ENCODE peak calls at places on chromosomes 16 and 17, in nine cellular contexts. H is neural progenitor cell, L is GM23248, S is mesenchymal stem cell, J is mucosa of descending colon, D is cardiac muscle cell, O is sigmoid colon, Q is IMR-90, N is fibroblast of pulmonary artery. F is an unnamed sample.

GRCh38 chr17:81566461-81567126 is 14.4 kb upstream of the FAAP100 start:
- DNase-seq in L (peak), Q (peak), D (peak), O (peak), J (peak), N (peak), H (no peak), S (peak), F (peak)

GRCh38 chr16:24917236-24917635 is 71.5 kb downstream of the SLC5A11 start:
- DNase-seq in O (no peak), N (no peak), J (no peak), L (no peak), H (no peak), D (no peak), S (no peak), Q (no peak), F (no peak)

GRCh38 chr17:56613131-56613530 is 19.6 kb downstream of the NOG start:
- DNase-seq in H (no peak), D (no peak), O (no peak), J (no peak), L (no peak), Q (no peak), N (no peak), S (no peak), F (no peak)

GRCh38 chr17:77248216-77249054 is 107.7 kb downstream of the SEC14L1 start:
- DNase-seq in Q (no peak), S (no peak), N (no peak), J (no peak), D (no peak), O (no peak), L (peak), H (no peak), F (no peak)

GRCh38 chr16:47697826-47698225 is 236.7 kb downstream of the PHKB start:
- DNase-seq in O (no peak), J (no peak), S (no peak), D (no peak), N (no peak), L (no peak), Q (no peak), H (no peak), F (no peak)

GRCh38 chr17:79919164-79919585 is 79.9 kb upstream of the CBX4 start:
- DNase-seq in H (no peak), O (peak), D (no peak), L (peak), S (no peak), N (no peak), J (peak), Q (no peak), F (peak)

GRCh38 chr17:72534776-72535175 is 414.0 kb downstream of the SOX9 start:
- DNase-seq in N (no peak), O (no peak), J (no peak), Q (no peak), L (no peak), H (no peak), D (no peak), S (no peak), F (no peak)

GRCh38 chr17:9645858-9646555 is 690 bp downstream of the USP43 start:
- DNase-seq in S (peak), Q (no peak), L (peak), D (peak), J (peak), O (no peak), N (no peak), H (peak), F (peak)

GRCh38 chr17:72887917-72888316 is 204.6 kb downstream of the SLC39A11 start:
- DNase-seq in O (no peak), D (peak), N (no peak), J (no peak), H (no peak), S (no peak), L (peak), Q (peak), F (no peak)

GRCh38 chr16:66360624-66361324 is 5.7 kb upstream of the CDH5 start:
- DNase-seq in Q (no peak), N (peak), L (no peak), S (no peak), J (no peak), D (no peak), H (no peak), O (no peak), F (no peak)

GRCh38 chr17:5870231-5870953 is 199.8 kb upstream of the WSCD1 start:
- DNase-seq in J (no peak), L (no peak), N (no peak), O (no peak), S (no peak), H (no peak), D (no peak), Q (no peak), F (no peak)

GRCh38 chr17:13135496-13135895 is 117.7 kb upstream of the ELAC2 start:
- DNase-seq in O (no peak), S (no peak), H (peak), N (no peak), L (no peak), D (no peak), J (no peak), Q (no peak), F (no peak)

GRCh38 chr16:53056528-53056881 is 1.7 kb downstream of the CHD9 start:
- DNase-seq in S (peak), O (peak), J (no peak), H (no peak), N (peak), D (peak), L (peak), Q (peak), F (no peak)

GRCh38 chr16:15949210-15950166 is at the start of gene ABCC1:
- DNase-seq in S (peak), D (peak), L (peak), Q (no peak), H (peak), N (no peak), J (peak), O (no peak), F (peak)

GRCh38 chr17:45227101-45227591 is 5.5 kb downstream of the FMNL1 start:
- DNase-seq in L (peak), S (no peak), H (no peak), D (no peak), O (no peak), J (peak), Q (no peak), N (no peak), F (no peak)

GRCh38 chr16:2033057-2033911 is 6.6 kb downstream of the NHERF2 start:
- DNase-seq in N (peak), O (peak), L (peak), Q (peak), S (peak), J (peak), D (peak), H (peak), F (peak)

GRCh38 chr17:12637745-12638651 is 27.7 kb upstream of the MYOCD start:
- DNase-seq in J (no peak), L (no peak), D (no peak), H (no peak), S (no peak), N (no peak), Q (no peak), O (no peak), F (no peak)

GRCh38 chr17:81509687-81510523 is 2.7 kb downstream of the ACTG1 start:
- DNase-seq in Q (no peak), J (no peak), O (no peak), L (peak), D (peak), H (no peak), N (peak), S (no peak), F (no peak)

GRCh38 chr17:42740699-42741098 is 4.1 kb downstream of the EZH1 start:
- DNase-seq in L (no peak), H (no peak), N (no peak), O (no peak), S (no peak), D (no peak), Q (no peak), J (no peak), F (no peak)

GRCh38 chr16:2339521-2340484 is 725 bp downstream of the ABCA3 start:
- DNase-seq in N (no peak), D (peak), O (peak), J (peak), L (peak), Q (no peak), H (peak), S (peak), F (peak)

GRCh38 chr16:4749700-4750257 is 15.4 kb downstream of the DNAAF8 start:
- DNase-seq in Q (no peak), J (no peak), S (no peak), D (no peak), O (no peak), L (no peak), N (no peak), H (no peak), F (no peak)

GRCh38 chr16:47965439-47965838 is 190.4 kb downstream of the ABCC12 start:
- DNase-seq in H (peak), L (no peak), O (no peak), S (no peak), J (no peak), Q (peak), N (peak), D (no peak), F (no peak)

DNA sequence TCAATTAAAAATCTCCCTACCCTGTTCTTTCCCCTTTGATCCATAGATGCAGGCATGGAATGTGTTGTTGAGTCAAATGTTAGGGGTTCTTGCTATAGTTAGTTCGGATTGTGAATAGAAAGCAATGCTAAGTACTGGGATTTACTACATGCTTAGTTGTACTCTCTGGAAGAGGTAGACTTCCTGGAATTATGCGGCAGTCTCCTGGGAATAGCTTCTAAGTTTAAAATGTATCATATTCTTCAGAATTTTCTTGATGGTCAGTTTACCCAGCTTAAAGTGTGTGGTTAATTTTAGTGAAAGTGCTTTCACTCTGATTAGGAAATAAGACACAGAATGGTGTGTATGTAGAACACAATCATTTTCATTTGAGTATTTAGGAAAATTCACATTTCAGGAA is 3.5 kb downstream of the CLTC start:
- DNase-seq in H (peak), O (no peak), L (peak), S (no peak), J (no peak), D (no peak), N (no peak), Q (no peak), F (no peak)
- H3K4me3 ChIP-seq in H (no peak), O (no peak), L (peak), S (no peak), J (no peak), D (no peak), N (peak), Q (no peak), F (no peak)

DNA sequence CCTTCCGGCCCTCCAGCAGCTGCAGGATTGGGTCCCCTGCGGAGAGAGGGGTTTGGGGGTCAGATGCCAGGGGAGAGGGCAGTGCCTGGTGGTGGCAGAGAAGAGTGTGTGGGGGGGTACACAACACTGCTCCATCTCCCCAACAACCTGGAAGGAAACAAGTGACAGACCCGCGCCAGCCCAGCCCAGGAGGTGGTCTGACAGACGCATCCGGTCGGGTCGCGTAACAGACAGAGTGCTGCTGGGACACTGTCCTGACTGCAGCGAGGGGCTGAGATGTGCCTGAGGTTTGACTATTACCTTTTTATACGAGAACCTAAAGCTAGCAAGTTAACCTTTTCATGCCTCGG is 16.2 kb downstream of the UNC13D start:
- DNase-seq in N (no peak), O (no peak), D (no peak), S (no peak), L (no peak), J (no peak), H (no peak), Q (no peak), F (no peak)
- H3K4me3 ChIP-seq in N (no peak), O (peak), D (no peak), S (no peak), L (no peak), J (no peak), H (peak), Q (no peak), F (no peak)

DNA sequence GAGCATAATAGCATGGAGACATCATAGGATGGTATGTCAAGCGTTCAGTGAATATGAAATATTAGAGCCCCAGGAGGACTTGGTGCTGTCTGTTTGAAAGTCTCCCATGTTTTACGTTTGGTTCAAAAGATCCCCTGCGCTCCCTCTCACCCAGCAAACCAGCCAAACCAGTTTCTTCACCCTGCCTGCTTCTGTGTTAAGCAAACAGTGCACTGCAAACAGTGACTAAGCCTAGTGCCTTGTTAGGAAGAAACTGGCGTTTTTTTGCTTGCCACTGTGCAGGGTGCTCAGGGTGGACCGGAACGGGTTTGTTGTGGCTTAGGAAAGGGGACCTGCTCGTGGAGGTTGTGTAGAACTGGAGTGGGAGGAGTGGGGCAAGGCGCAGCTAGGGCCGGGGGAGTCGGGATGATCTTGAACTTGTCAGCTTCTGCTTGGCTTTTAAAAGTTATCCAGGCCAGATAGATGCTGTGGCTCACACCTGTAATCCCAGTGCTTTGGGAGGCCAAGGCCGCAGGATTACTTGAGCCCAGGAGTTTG is 7.7 kb downstream of the CDH1 start:
- DNase-seq in Q (peak), O (no peak), N (no peak), S (no peak), J (peak), D (no peak), H (no peak), L (peak), F (peak)
- H3K4me3 ChIP-seq in Q (no peak), O (no peak), N (no peak), S (no peak), J (no peak), D (no peak), H (no peak), L (no peak), F (no peak)

GRCh38 chr16:78538919-78539318 is 439.5 kb downstream of the WWOX start:
- DNase-seq in Q (no peak), N (no peak), J (no peak), O (no peak), H (no peak), D (no peak), L (no peak), S (no peak), F (no peak)

GRCh38 chr16:78538284-78538683 is 438.8 kb downstream of the WWOX start:
- DNase-seq in O (no peak), Q (no peak), L (no peak), N (no peak), J (no peak), D (no peak), H (no peak), S (no peak), F (no peak)

GRCh38 chr16:78537511-78537910 is 438.1 kb downstream of the WWOX start:
- DNase-seq in J (no peak), N (no peak), H (no peak), Q (no peak), D (no peak), L (no peak), O (no peak), S (no peak), F (no peak)

GRCh38 chr16:78530283-78530682 is 430.8 kb downstream of the WWOX start:
- DNase-seq in N (no peak), O (no peak), H (no peak), L (no peak), S (no peak), Q (no peak), J (no peak), D (no peak), F (no peak)

DNA sequence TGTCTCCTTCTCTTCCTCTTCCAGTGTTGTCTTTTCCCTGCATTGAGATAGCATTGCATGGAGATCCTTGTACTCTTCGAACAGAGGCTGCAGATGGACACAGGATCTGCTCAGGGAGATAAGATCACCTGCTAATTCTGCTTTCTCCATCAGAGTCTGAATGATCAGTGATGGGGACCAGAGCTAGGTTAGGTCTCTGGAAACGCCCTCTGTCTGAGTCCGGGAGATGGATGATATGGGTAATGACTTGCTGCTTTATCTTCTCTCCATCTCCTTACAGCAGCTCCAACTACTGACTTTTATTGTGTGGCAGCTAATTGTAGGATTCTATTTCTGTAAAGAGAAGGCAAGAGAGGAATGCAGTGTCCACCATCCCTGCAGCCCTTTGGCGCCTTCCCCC is 435.6 kb downstream of the WWOX start:
- DNase-seq in J (no peak), S (no peak), N (no peak), O (no peak), L (no peak), D (no peak), Q (no peak), H (no peak), F (no peak)
- H3K4me3 ChIP-seq in J (no peak), S (no peak), N (no peak), O (no peak), L (no peak), D (no peak), Q (no peak), H (no peak), F (no peak)

GRCh38 chr16:87794485-87795078 is 28.8 kb upstream of the KLHDC4 start:
- DNase-seq in Q (no peak), H (no peak), D (no peak), S (no peak), J (no peak), N (no peak), L (no peak), O (no peak), F (no peak)

GRCh38 chr16:87790278-87791023 is 24.7 kb upstream of the KLHDC4 start:
- DNase-seq in S (no peak), Q (peak), N (no peak), L (no peak), H (no peak), J (no peak), D (no peak), O (peak), F (peak)

GRCh38 chr16:87792205-87792565 is 26.4 kb upstream of the KLHDC4 start:
- DNase-seq in S (no peak), O (no peak), J (no peak), Q (no peak), H (no peak), N (no peak), L (no peak), D (no peak), F (no peak)

GRCh38 chr16:87789437-87790277 is 23.9 kb upstream of the KLHDC4 start:
- DNase-seq in N (peak), L (peak), O (peak), D (peak), J (no peak), S (no peak), H (no peak), Q (peak), F (no peak)

GRCh38 chr16:87791295-87792204 is 25.8 kb upstream of the KLHDC4 start:
- DNase-seq in D (no peak), Q (no peak), O (no peak), H (peak), N (no peak), J (no peak), S (no peak), L (no peak), F (no peak)
- H3K4me3 ChIP-seq in D (no peak), Q (no peak), O (no peak), H (no peak), N (no peak), J (no peak), S (no peak), L (no peak), F (no peak)

GRCh38 chr16:23524001-23524400 is 13.7 kb upstream of the GGA2 start:
- DNase-seq in N (no peak), H (no peak), D (no peak), J (no peak), S (no peak), O (no peak), Q (no peak), L (no peak), F (no peak)

GRCh38 chr16:23524886-23525285 is 14.6 kb upstream of the GGA2 start:
- DNase-seq in N (no peak), S (no peak), D (no peak), O (no peak), J (no peak), H (no peak), L (no peak), Q (no peak), F (no peak)

GRCh38 chr16:23528635-23529016 is 18.3 kb upstream of the GGA2 start:
- DNase-seq in L (no peak), D (no peak), N (no peak), S (no peak), J (no peak), O (no peak), Q (no peak), H (no peak), F (no peak)

GRCh38 chr16:23530062-23530461 is 19.8 kb upstream of the GGA2 start:
- DNase-seq in Q (no peak), D (no peak), H (no peak), J (no peak), O (no peak), L (no peak), S (no peak), N (no peak), F (no peak)

GRCh38 chr16:23527961-23528634 is 17.8 kb upstream of the GGA2 start:
- DNase-seq in H (peak), N (no peak), S (no peak), L (no peak), Q (no peak), D (no peak), O (no peak), J (no peak), F (peak)
- H3K4me3 ChIP-seq in H (no peak), N (no peak), S (no peak), L (no peak), Q (no peak), D (no peak), O (no peak), J (no peak), F (no peak)

DNA sequence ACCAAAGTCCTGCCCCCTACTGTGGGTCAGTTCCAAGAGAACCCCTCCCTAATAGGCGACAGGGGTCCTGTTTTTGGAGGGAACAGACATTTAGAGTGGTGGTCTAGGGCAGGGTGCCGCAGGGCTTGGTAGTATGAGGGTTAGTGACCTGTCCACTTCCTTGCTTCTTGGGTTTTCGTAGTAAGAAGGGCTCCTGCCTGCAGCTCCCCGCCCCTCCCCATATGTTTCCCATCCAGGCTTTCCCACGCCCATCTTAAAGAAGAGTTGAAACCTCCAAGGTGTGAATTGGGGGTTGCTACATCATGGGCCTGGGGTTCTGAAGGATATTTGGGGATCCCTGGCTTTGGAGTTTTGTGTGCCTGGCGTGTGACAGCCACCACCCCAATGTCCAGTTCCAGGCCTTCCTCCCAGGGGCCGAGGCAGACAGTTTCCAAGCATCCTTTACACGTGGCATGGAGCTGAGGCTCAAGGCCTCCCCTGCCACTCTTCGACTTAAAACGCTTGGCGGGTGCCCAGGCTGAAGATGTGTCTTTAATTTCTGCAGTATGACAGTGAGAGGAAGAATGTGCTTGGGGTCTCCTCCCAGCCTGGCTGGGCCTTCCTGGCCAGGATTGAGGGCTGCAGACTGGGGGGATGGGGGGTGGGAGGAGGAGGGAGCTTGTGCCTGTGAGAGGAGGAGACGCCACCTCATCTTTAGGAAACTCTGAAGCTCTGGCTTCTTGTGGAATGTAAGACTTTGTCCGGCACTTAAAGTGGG is 2.3 kb upstream of the COL1A1 start:
- DNase-seq in H (no peak), L (peak), N (peak), S (peak), J (no peak), Q (peak), D (peak), O (peak), F (no peak)
- H3K4me3 ChIP-seq in H (no peak), L (peak), N (no peak), S (no peak), J (no peak), Q (no peak), D (no peak), O (no peak), F (no peak)

GRCh38 chr17:7676533-7676932 is 10.8 kb downstream of the TP53 start:
- DNase-seq in D (no peak), J (no peak), L (no peak), O (no peak), N (no peak), H (no peak), Q (no peak), S (no peak), F (no peak)
- H3K4me3 ChIP-seq in D (no peak), J (no peak), L (no peak), O (no peak), N (no peak), H (no peak), Q (no peak), S (no peak), F (no peak)

F was measured in body of pancreas.